ENCODE peak calls at places on chromosome 10, in six cellular contexts. X is AG10803, O is coronary artery, E is fibroblast of lung, F is sigmoid colon, S is NT2/D1. P is an unnamed sample.

GRCh38 chr10:133453516-133454203 is at the start of gene SCART1:
- DNase-seq in F (no peak), O (no peak), E (no peak), X (no peak), S (no peak), P (no peak)

GRCh38 chr10:132206377-132206745 is 19.6 kb downstream of the DPYSL4 start:
- DNase-seq in O (no peak), F (no peak), X (no peak), E (no peak), S (no peak), P (no peak)

GRCh38 chr10:103659674-103660363 is 166.3 kb downstream of the NEURL1 start:
- DNase-seq in O (peak; percentile 86), S (no peak), X (peak; percentile 88), E (peak; percentile 89), F (peak; percentile 92), P (no peak)

GRCh38 chr10:6313107-6313895 is 110.6 kb downstream of the PFKFB3 start:
- DNase-seq in O (no peak), S (no peak), X (peak; percentile 54), E (peak; percentile 37), F (no peak), P (no peak)

GRCh38 chr10:58727633-58728032 is 215.0 kb downstream of the BICC1 start:
- DNase-seq in F (no peak), E (no peak), X (no peak), S (no peak), O (no peak), P (no peak)

GRCh38 chr10:132538031-132538789 is 623 bp downstream of the INPP5A start:
- DNase-seq in X (no peak), S (no peak), E (no peak), F (peak; percentile 80), O (peak; percentile 85), P (no peak)

GRCh38 chr10:381805-382204 is 246.6 kb downstream of the ZMYND11 start:
- DNase-seq in S (no peak), F (peak; percentile 52), O (no peak), X (no peak), E (no peak), P (no peak)

GRCh38 chr10:86535057-86535882 is 13.7 kb upstream of the WAPL start:
- DNase-seq in X (peak; percentile 42), O (peak; percentile 75), F (peak; percentile 81), E (peak; percentile 23), S (no peak), P (no peak)

GRCh38 chr10:4279649-4280048 is 494.6 kb upstream of the KLF6 start:
- DNase-seq in F (no peak), S (no peak), E (no peak), X (peak; percentile 48), O (no peak), P (no peak)

GRCh38 chr10:73847031-73847430 is 27.3 kb downstream of the CAMK2G start:
- DNase-seq in S (no peak), E (no peak), O (no peak), X (no peak), F (peak; percentile 52), P (no peak)

GRCh38 chr10:46516660-46517416 is 39.6 kb downstream of the GPRIN2 start:
- DNase-seq in S (no peak), O (no peak), F (no peak), E (peak; percentile 86), X (peak; percentile 92), P (no peak)

GRCh38 chr10:77328272-77328816 is 309.3 kb downstream of the KCNMA1 start:
- DNase-seq in O (no peak), F (no peak), E (peak; percentile 33), S (no peak), X (peak; percentile 13), P (peak; percentile 5)

GRCh38 chr10:71998119-71998839 is 34.1 kb downstream of the CHST3 start:
- DNase-seq in X (no peak), O (no peak), E (no peak), F (no peak), S (no peak), P (no peak)

GRCh38 chr10:35561670-35562069 is 43.5 kb upstream of the GJD4 start:
- DNase-seq in F (no peak), X (no peak), O (peak; percentile 53), E (no peak), S (no peak), P (no peak)

GRCh38 chr10:24820616-24821015 is 96.9 kb upstream of the ARHGAP21 start:
- DNase-seq in E (peak; percentile 34), S (no peak), X (no peak), O (no peak), F (no peak), P (no peak)

GRCh38 chr10:115945696-115946445 is 327.1 kb downstream of the GFRA1 start:
- DNase-seq in E (peak; percentile 40), F (no peak), X (peak; percentile 69), S (no peak), O (no peak), P (no peak)

GRCh38 chr10:33332183-33333031 is 2.1 kb downstream of the NRP1 start:
- DNase-seq in X (peak; percentile 78), S (no peak), E (peak; percentile 45), F (no peak), O (no peak), P (no peak)
- H3K4me3 ChIP-seq in X (peak overlapping the region; percentile 94), S (no peak overlapping the region), E (peak overlapping the region; percentile 78), F (peak overlapping the region; percentile 80), O (peak overlapping the region; percentile 77), P (peak overlapping the region; percentile 64)

GRCh38 chr10:31030216-31030615 is 1.4 kb downstream of the ZNF438 start:
- DNase-seq in E (peak; percentile 48), S (no peak), X (no peak), F (no peak), O (no peak), P (no peak)
- H3K4me3 ChIP-seq in E (no peak overlapping the region), S (no peak overlapping the region), X (no peak overlapping the region), F (no peak overlapping the region), O (no peak overlapping the region), P (no peak overlapping the region)

GRCh38 chr10:112955736-112956421 is 5.8 kb downstream of the TCF7L2 start:
- DNase-seq in F (peak; percentile 68), S (no peak), O (no peak), E (peak; percentile 90), X (peak; percentile 92), P (no peak)
- H3K4me3 ChIP-seq in F (peak overlapping the region; percentile 33), S (peak overlapping the region; percentile 20), O (peak overlapping the region; percentile 92), E (peak overlapping the region; percentile 83), X (peak overlapping the region; percentile 90), P (peak overlapping the region; percentile 8)

DNA sequence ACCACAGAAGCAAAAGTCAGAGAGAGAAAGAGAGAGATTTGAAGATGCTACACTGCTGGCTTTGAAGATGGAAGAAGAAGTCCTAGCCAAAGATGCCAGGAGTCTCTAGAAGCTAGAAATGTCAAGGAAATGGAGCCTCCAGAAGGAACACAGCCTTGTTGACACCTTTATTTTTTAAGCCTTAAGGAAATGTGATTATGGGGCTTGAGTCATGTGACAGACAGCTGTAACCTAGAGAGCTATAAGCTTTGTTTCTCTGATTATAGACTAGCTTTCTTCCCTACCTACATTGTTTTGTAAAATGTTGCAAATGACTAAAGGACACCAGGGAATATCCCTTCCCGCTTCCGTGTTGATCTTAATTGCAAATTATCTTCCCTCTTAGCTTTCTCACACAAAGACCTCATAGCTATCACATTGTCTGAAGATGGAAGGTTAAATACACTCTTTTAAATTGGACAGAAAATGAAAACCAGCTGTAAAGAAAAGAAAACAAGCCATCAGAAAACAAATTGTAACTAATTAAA is 199.9 kb downstream of the ARHGAP12 start:
- DNase-seq in S (no peak), X (no peak), O (no peak), E (no peak), F (no peak), P (no peak)
- H3K4me3 ChIP-seq in S (no peak overlapping the region), X (no peak overlapping the region), O (no peak overlapping the region), E (no peak overlapping the region), F (no peak overlapping the region), P (no peak overlapping the region)

DNA sequence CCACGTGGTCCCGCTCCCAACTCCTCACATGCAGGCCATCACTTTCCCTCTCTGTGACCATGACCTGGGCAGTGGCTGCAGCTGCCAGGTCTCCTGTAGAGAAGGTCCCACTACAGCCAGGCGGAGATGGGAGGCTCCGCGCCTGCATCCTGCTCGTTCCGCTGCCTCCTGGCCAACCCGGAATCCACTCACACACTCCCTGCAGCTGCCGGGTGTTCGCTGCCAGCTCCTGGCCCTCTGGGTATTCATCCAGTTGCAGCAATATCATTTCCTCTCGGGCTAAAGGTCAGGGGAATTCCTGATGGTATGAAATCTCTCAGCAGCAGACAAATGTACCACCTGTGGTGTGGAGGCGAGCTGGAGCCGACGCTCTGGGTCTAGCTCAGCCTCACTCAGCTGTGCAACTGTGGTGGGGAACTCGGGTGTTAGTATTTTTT is 65.7 kb downstream of the TLL2 start:
- DNase-seq in F (peak; percentile 74), E (no peak), X (no peak), S (no peak), O (no peak), P (no peak)
- H3K4me3 ChIP-seq in F (no peak overlapping the region), E (no peak overlapping the region), X (no peak overlapping the region), S (no peak overlapping the region), O (no peak overlapping the region), P (no peak overlapping the region)

GRCh38 chr10:26699631-26700030 is 2.1 kb downstream of the PDSS1 start:
- DNase-seq in E (no peak), S (no peak), X (no peak), O (no peak), F (no peak), P (no peak)

GRCh38 chr10:26698909-26699308 is 1.4 kb downstream of the PDSS1 start:
- DNase-seq in S (no peak), F (no peak), E (no peak), O (no peak), X (no peak), P (no peak)

GRCh38 chr10:26697922-26698608 is 564 bp downstream of the PDSS1 start:
- DNase-seq in E (peak; percentile 1), O (no peak), S (peak; percentile 2), X (no peak), F (no peak), P (no peak)

GRCh38 chr10:26697163-26697921 is at the start of gene PDSS1:
- DNase-seq in F (peak; percentile 84), O (peak; percentile 86), X (peak; percentile 61), E (peak; percentile 62), S (peak; percentile 54), P (peak; percentile 77)

DNA sequence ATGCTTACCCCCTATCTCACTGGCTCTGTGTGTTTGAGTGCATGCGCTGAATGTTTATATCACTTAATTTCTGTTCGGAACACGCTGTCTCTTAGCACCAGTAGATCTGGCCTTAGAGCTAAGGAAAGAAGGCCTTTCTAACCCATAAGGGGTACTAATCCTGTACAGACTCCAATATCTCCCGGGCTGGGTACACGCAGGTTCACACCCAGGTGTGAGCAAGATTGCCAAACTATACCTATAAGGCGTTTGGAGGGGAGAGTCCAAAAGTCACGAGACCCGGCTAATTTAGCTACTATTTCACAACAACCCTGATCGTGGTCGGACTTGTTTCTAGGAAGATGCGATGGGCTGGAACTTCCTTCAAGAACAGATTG is 727 bp upstream of the PDSS1 start:
- DNase-seq in X (no peak), F (no peak), O (no peak), E (no peak), S (no peak), P (no peak)
- H3K4me3 ChIP-seq in X (peak overlapping the region; percentile 88), F (peak overlapping the region; percentile 97), O (peak overlapping the region; percentile 83), E (peak overlapping the region; percentile 86), S (peak overlapping the region; percentile 74), P (peak overlapping the region; percentile 94)

GRCh38 chr10:33157108-33157507 is 177.4 kb downstream of the NRP1 start:
- DNase-seq in E (peak; percentile 69), O (no peak), F (no peak), S (no peak), X (peak; percentile 76), P (no peak)
- H3K4me3 ChIP-seq in E (no peak overlapping the region), O (no peak overlapping the region), F (no peak overlapping the region), S (no peak overlapping the region), X (no peak overlapping the region), P (no peak overlapping the region)